ENCODE peak calls at places on chromosome 10, in five cellular contexts. Z, V, N, P and S are unnamed samples.

GRCh38 chr10:43903451-43903850 is 254.8 kb upstream of the ZNF32 start:
- DNase-seq in Z (no peak), V (no peak), N (no peak), P (no peak), S (no peak)

GRCh38 chr10:74039561-74040145 is 41.7 kb downstream of the VCL start:
- DNase-seq in Z (peak; percentile 61), V (no peak), N (peak; percentile 89), P (no peak), S (no peak)

GRCh38 chr10:57809961-57810360 is 457.7 kb downstream of the IPMK start:
- DNase-seq in Z (no peak), V (no peak), N (no peak), P (no peak), S (no peak)

GRCh38 chr10:133163889-133164815 is 4.1 kb downstream of the KNDC1 start:
- DNase-seq in Z (no peak), V (no peak), N (no peak), P (no peak), S (no peak)

GRCh38 chr10:142371-142770 is 7.1 kb downstream of the ZMYND11 start:
- DNase-seq in Z (no peak), V (no peak), N (no peak), P (no peak), S (no peak)

GRCh38 chr10:133461841-133462240 is 8.1 kb downstream of the SCART1 start:
- DNase-seq in Z (no peak), V (no peak), N (no peak), P (no peak), S (peak; percentile 12)

GRCh38 chr10:35912615-35913170 is 270.6 kb upstream of the FZD8 start:
- DNase-seq in Z (peak; percentile 82), V (no peak), N (peak; percentile 50), P (no peak), S (no peak)

GRCh38 chr10:30420774-30421173 is 13.2 kb upstream of the MAP3K8 start:
- DNase-seq in Z (no peak), V (no peak), N (no peak), P (no peak), S (no peak)

GRCh38 chr10:60390224-60390626 is 550 bp upstream of the ANK3 start:
- DNase-seq in Z (peak; percentile 70), V (no peak), N (peak; percentile 8), P (no peak), S (no peak)

GRCh38 chr10:44908071-44908709 is 2.9 kb upstream of the TMEM72 start:
- DNase-seq in Z (peak; percentile 59), V (no peak), N (peak; percentile 84), P (no peak), S (no peak)